ENCODE peak calls at places on chromosomes 1 and 21, in five cellular contexts. G is AML-193; C is T-helper 2 cell; S is HTR-8/SVneo; D is stimulated activated CD4-positive, alpha-beta T cell treated with anti-CD3 and anti-CD28 coated beads, Interleukin-2, amount 100 ng/mL, for 24 hours. Q is an unnamed sample.

GRCh38 chr21:45607021-45607921 is 36.3 kb upstream of the PCBP3 start:
- DNase-seq in C (no peak), S (no peak), D (peak; percentile 59), G (no peak), Q (no peak)

GRCh38 chr1:204344665-204345064 is 15.1 kb downstream of the PLEKHA6 start:
- DNase-seq in D (no peak), C (no peak), G (no peak), S (peak; percentile 36), Q (no peak)

GRCh38 chr1:94922756-94923465 is 4.0 kb downstream of the CNN3 start:
- DNase-seq in G (no peak), D (no peak), S (no peak), C (no peak), Q (no peak)

GRCh38 chr1:223831755-223832636 is 13.8 kb downstream of the TP53BP2 start:
- DNase-seq in D (no peak), G (peak; percentile 76), C (no peak), S (no peak), Q (no peak)

GRCh38 chr1:1291611-1292441 is 11.6 kb downstream of the SCNN1D start:
- DNase-seq in S (no peak), C (no peak), D (peak; percentile 74), G (peak; percentile 16), Q (no peak)

GRCh38 chr1:51627672-51628071 is 10.8 kb downstream of the OSBPL9 start:
- DNase-seq in G (peak; percentile 74), C (no peak), S (peak; percentile 48), D (no peak), Q (no peak)

GRCh38 chr1:15384301-15384901 is 25.3 kb upstream of the EFHD2 start:
- DNase-seq in D (no peak), G (no peak), S (no peak), C (no peak), Q (no peak)

GRCh38 chr1:76317299-76317913 is 242.9 kb downstream of the ST6GALNAC3 start:
- DNase-seq in C (no peak), D (no peak), S (no peak), G (no peak), Q (no peak)

GRCh38 chr1:110048923-110049601 is 14.6 kb downstream of the STRIP1 start:
- DNase-seq in C (no peak), D (no peak), G (no peak), S (no peak), Q (no peak)

GRCh38 chr1:219790834-219791615 is 137.3 kb downstream of the SLC30A10 start:
- DNase-seq in S (no peak), C (no peak), G (no peak), D (no peak), Q (no peak)

GRCh38 chr21:38712076-38712475 is 93.7 kb upstream of the ETS2 start:
- DNase-seq in S (peak; percentile 20), C (no peak), G (peak; percentile 51), D (no peak), Q (no peak)

GRCh38 chr1:160124709-160125478 is 9.3 kb downstream of the ATP1A2 start:
- DNase-seq in D (no peak), S (peak; percentile 80), G (no peak), C (no peak), Q (no peak)

GRCh38 chr1:173257805-173258204 is 50.7 kb upstream of the TNFSF4 start:
- DNase-seq in D (no peak), G (no peak), S (no peak), C (no peak), Q (no peak)

GRCh38 chr1:214002060-214002459 is 14.3 kb downstream of the PROX1 start:
- DNase-seq in S (no peak), G (no peak), C (no peak), D (no peak), Q (no peak)

GRCh38 chr1:228039986-228040385 is 33.2 kb downstream of the WNT3A start:
- DNase-seq in G (no peak), D (peak; percentile 11), S (no peak), C (no peak), Q (no peak)

GRCh38 chr1:89657886-89658285 is 25.0 kb downstream of the LRRC8C start:
- DNase-seq in D (no peak), G (no peak), C (no peak), S (no peak), Q (no peak)

GRCh38 chr21:46189213-46189958 is 5.1 kb upstream of the SPATC1L start:
- DNase-seq in D (no peak), C (no peak), S (no peak), G (no peak), Q (no peak)

GRCh38 chr1:203338335-203339036 is 12.4 kb downstream of the FMOD start:
- DNase-seq in G (peak; percentile 58), C (no peak), S (peak; percentile 79), D (peak; percentile 59), Q (peak; percentile 27)

GRCh38 chr21:41615613-41616012 is 107.7 kb upstream of the TMPRSS2 start:
- DNase-seq in C (no peak), S (no peak), G (no peak), D (no peak), Q (no peak)

GRCh38 chr1:150281221-150281757 is 1.1 kb upstream of the CIART start:
- DNase-seq in S (peak; percentile 45), C (no peak), G (peak; percentile 71), D (peak; percentile 65), Q (no peak)

GRCh38 chr1:8666394-8667167 is 150.9 kb downstream of the RERE start:
- DNase-seq in D (no peak), G (no peak), S (no peak), C (no peak), Q (no peak)

GRCh38 chr1:15741183-15741850 is 982 bp upstream of the TMEM82 start:
- DNase-seq in S (peak; percentile 81), G (peak; percentile 30), C (peak; percentile 24), D (peak; percentile 71), Q (peak; percentile 23)

GRCh38 chr1:205351984-205352713 is 4.6 kb downstream of the KLHDC8A start:
- DNase-seq in D (no peak), G (no peak), S (no peak), C (no peak), Q (no peak)

GRCh38 chr1:164716992-164717703 is 158.2 kb downstream of the PBX1 start:
- DNase-seq in S (peak; percentile 13), D (no peak), C (no peak), G (no peak), Q (no peak)